ENCODE peak calls at places on chromosomes 13 and 19, in five cellular contexts. One of them, this sample, is unnamed.
A peak's percentile ranks its signal among the peaks of the same experiment; 100 is the strongest.

GRCh38 chr13:23679214-23679613 is 109.0 kb downstream of the TNFRSF19 start:
- DNase-seq in stomach: no peak
- DNase-seq in mammary epithelial cell: no peak
- DNase-seq in left ventricle myocardium inferior: no peak
- DNase-seq in PC-9: no peak
- DNase-seq in this sample: no peak

GRCh38 chr19:18304496-18305312 is 18.2 kb downstream of the LSM4 start:
- DNase-seq in stomach: peak; percentile 80
- DNase-seq in mammary epithelial cell: peak; percentile 48
- DNase-seq in left ventricle myocardium inferior: peak; percentile 89
- DNase-seq in PC-9: no peak
- DNase-seq in this sample: peak; percentile 90

GRCh38 chr13:20073775-20074174 is 87.1 kb downstream of the GJA3 start:
- DNase-seq in stomach: no peak
- DNase-seq in mammary epithelial cell: no peak
- DNase-seq in left ventricle myocardium inferior: no peak
- DNase-seq in PC-9: no peak
- DNase-seq in this sample: no peak

GRCh38 chr13:23610966-23611486 is 40.8 kb downstream of the TNFRSF19 start:
- DNase-seq in stomach: no peak
- DNase-seq in mammary epithelial cell: no peak
- DNase-seq in left ventricle myocardium inferior: no peak
- DNase-seq in PC-9: no peak
- DNase-seq in this sample: no peak

GRCh38 chr13:110293649-110294048 is 13.3 kb downstream of the COL4A1 start:
- DNase-seq in stomach: no peak
- DNase-seq in mammary epithelial cell: no peak
- DNase-seq in left ventricle myocardium inferior: no peak
- DNase-seq in PC-9: no peak
- DNase-seq in this sample: no peak

GRCh38 chr19:38265213-38265861 is 964 bp downstream of the SPINT2 start:
- DNase-seq in stomach: peak; percentile 63
- DNase-seq in mammary epithelial cell: peak; percentile 58
- DNase-seq in left ventricle myocardium inferior: no peak
- DNase-seq in PC-9: peak; percentile 80
- DNase-seq in this sample: no peak

GRCh38 chr19:39284032-39284431 is 12.2 kb upstream of the IFNL1 start:
- DNase-seq in stomach: no peak
- DNase-seq in mammary epithelial cell: no peak
- DNase-seq in left ventricle myocardium inferior: no peak
- DNase-seq in PC-9: no peak
- DNase-seq in this sample: no peak

GRCh38 chr13:97325738-97326137 is 103.6 kb downstream of the MBNL2 start:
- DNase-seq in stomach: no peak
- DNase-seq in mammary epithelial cell: peak; percentile 29
- DNase-seq in left ventricle myocardium inferior: no peak
- DNase-seq in PC-9: no peak
- DNase-seq in this sample: no peak

GRCh38 chr13:95956589-95957148 is 96.5 kb downstream of the UGGT2 start:
- DNase-seq in stomach: no peak
- DNase-seq in mammary epithelial cell: peak; percentile 47
- DNase-seq in left ventricle myocardium inferior: no peak
- DNase-seq in PC-9: no peak
- DNase-seq in this sample: no peak

GRCh38 chr19:17209126-17210036 is 5.8 kb upstream of the USE1 start:
- DNase-seq in stomach: peak; percentile 30
- DNase-seq in mammary epithelial cell: no peak
- DNase-seq in left ventricle myocardium inferior: no peak
- DNase-seq in PC-9: no peak
- DNase-seq in this sample: peak; percentile 96

GRCh38 chr19:1237027-1237659 is 662 bp downstream of the CBARP start:
- DNase-seq in stomach: no peak
- DNase-seq in mammary epithelial cell: no peak
- DNase-seq in left ventricle myocardium inferior: no peak
- DNase-seq in PC-9: no peak
- DNase-seq in this sample: no peak

GRCh38 chr19:21045028-21045427 is 24.6 kb downstream of the ZNF430 start:
- DNase-seq in stomach: no peak
- DNase-seq in mammary epithelial cell: no peak
- DNase-seq in left ventricle myocardium inferior: no peak
- DNase-seq in PC-9: no peak
- DNase-seq in this sample: no peak

GRCh38 chr19:38193445-38193844 is 30.6 kb downstream of the DPF1 start:
- DNase-seq in stomach: no peak
- DNase-seq in mammary epithelial cell: no peak
- DNase-seq in left ventricle myocardium inferior: no peak
- DNase-seq in PC-9: no peak
- DNase-seq in this sample: peak; percentile 83

GRCh38 chr19:19402656-19403372 is 2.7 kb upstream of the GATAD2A start:
- DNase-seq in stomach: no peak
- DNase-seq in mammary epithelial cell: no peak
- DNase-seq in left ventricle myocardium inferior: no peak
- DNase-seq in PC-9: no peak
- DNase-seq in this sample: no peak

GRCh38 chr19:54311486-54311885 is 1.5 kb downstream of the LILRA5 start:
- DNase-seq in stomach: no peak
- DNase-seq in mammary epithelial cell: no peak
- DNase-seq in left ventricle myocardium inferior: no peak
- DNase-seq in PC-9: no peak
- DNase-seq in this sample: no peak

GRCh38 chr19:39924952-39925351 is 9.5 kb downstream of the FCGBP start:
- DNase-seq in stomach: peak; percentile 8
- DNase-seq in mammary epithelial cell: no peak
- DNase-seq in left ventricle myocardium inferior: no peak
- DNase-seq in PC-9: no peak
- DNase-seq in this sample: no peak

GRCh38 chr13:106151056-106151699 is 384.3 kb downstream of the EFNB2 start:
- DNase-seq in stomach: no peak
- DNase-seq in mammary epithelial cell: peak; percentile 99
- DNase-seq in left ventricle myocardium inferior: no peak
- DNase-seq in PC-9: peak; percentile 99
- DNase-seq in this sample: no peak

GRCh38 chr13:96141032-96141431 is 51.1 kb downstream of the HS6ST3 start:
- DNase-seq in stomach: no peak
- DNase-seq in mammary epithelial cell: peak; percentile 16
- DNase-seq in left ventricle myocardium inferior: no peak
- DNase-seq in PC-9: peak; percentile 40
- DNase-seq in this sample: no peak

GRCh38 chr13:24147570-24147963 is 13.0 kb upstream of the SPATA13 start:
- DNase-seq in stomach: no peak
- DNase-seq in mammary epithelial cell: no peak
- DNase-seq in left ventricle myocardium inferior: no peak
- DNase-seq in PC-9: no peak
- DNase-seq in this sample: no peak

GRCh38 chr19:1901940-1902404 is 3.2 kb upstream of the ADAT3 start:
- DNase-seq in stomach: peak; percentile 32
- DNase-seq in mammary epithelial cell: no peak
- DNase-seq in left ventricle myocardium inferior: peak; percentile 39
- DNase-seq in PC-9: no peak
- DNase-seq in this sample: no peak

GRCh38 chr19:4669723-4670480 is at the start of gene MYDGF:
- DNase-seq in stomach: peak; percentile 94
- DNase-seq in mammary epithelial cell: peak; percentile 81
- DNase-seq in left ventricle myocardium inferior: peak; percentile 94
- DNase-seq in PC-9: peak; percentile 33
- DNase-seq in this sample: peak; percentile 98

GRCh38 chr19:13053761-13054604 is 48.7 kb downstream of the LYL1 start:
- DNase-seq in stomach: peak; percentile 89
- DNase-seq in mammary epithelial cell: peak; percentile 89
- DNase-seq in left ventricle myocardium inferior: peak; percentile 93
- DNase-seq in PC-9: peak; percentile 85
- DNase-seq in this sample: no peak

GRCh38 chr19:4803736-4804695 is 12.5 kb downstream of the FEM1A start:
- DNase-seq in stomach: peak; percentile 65
- DNase-seq in mammary epithelial cell: no peak
- DNase-seq in left ventricle myocardium inferior: no peak
- DNase-seq in PC-9: no peak
- DNase-seq in this sample: peak; percentile 84

GRCh38 chr19:15421136-15421535 is 2.3 kb upstream of the AKAP8L start:
- DNase-seq in stomach: no peak
- DNase-seq in mammary epithelial cell: no peak
- DNase-seq in left ventricle myocardium inferior: no peak
- DNase-seq in PC-9: no peak
- DNase-seq in this sample: no peak

GRCh38 chr19:289651-290538 is 1.3 kb downstream of the PLPP2 start:
- DNase-seq in stomach: peak; percentile 87
- DNase-seq in mammary epithelial cell: peak; percentile 89
- DNase-seq in left ventricle myocardium inferior: no peak
- DNase-seq in PC-9: peak; percentile 96
- DNase-seq in this sample: no peak

GRCh38 chr13:52695856-52696255 is 43.2 kb downstream of the SUGT1 start:
- DNase-seq in stomach: no peak
- DNase-seq in mammary epithelial cell: peak; percentile 66
- DNase-seq in left ventricle myocardium inferior: no peak
- DNase-seq in PC-9: no peak
- DNase-seq in this sample: no peak

GRCh38 chr13:27053902-27054595 is 117.6 kb downstream of the USP12 start:
- DNase-seq in stomach: no peak
- DNase-seq in mammary epithelial cell: peak; percentile 89
- DNase-seq in left ventricle myocardium inferior: no peak
- DNase-seq in PC-9: peak; percentile 95
- DNase-seq in this sample: no peak

GRCh38 chr13:59435024-59435423 is 728.7 kb downstream of the DIAPH3 start:
- DNase-seq in stomach: no peak
- DNase-seq in mammary epithelial cell: no peak
- DNase-seq in left ventricle myocardium inferior: no peak
- DNase-seq in PC-9: no peak
- DNase-seq in this sample: no peak
- TF ChIP-seq CTCF in stomach: no peak
- TF ChIP-seq CTCF in mammary epithelial cell: no peak
- TF ChIP-seq CTCF in left ventricle myocardium inferior: no peak
- TF ChIP-seq CTCF in PC-9: no peak
- TF ChIP-seq CTCF in this sample: no peak

GRCh38 chr13:98504371-98504963 is 72.4 kb downstream of the STK24 start:
- DNase-seq in stomach: no peak
- DNase-seq in mammary epithelial cell: no peak
- DNase-seq in left ventricle myocardium inferior: no peak
- DNase-seq in PC-9: no peak
- DNase-seq in this sample: no peak

GRCh38 chr13:98506343-98507059 is 70.4 kb downstream of the STK24 start:
- DNase-seq in stomach: no peak
- DNase-seq in mammary epithelial cell: no peak
- DNase-seq in left ventricle myocardium inferior: no peak
- DNase-seq in PC-9: no peak
- DNase-seq in this sample: no peak

GRCh38 chr13:98503175-98504028 is 73.5 kb downstream of the STK24 start:
- DNase-seq in stomach: no peak
- DNase-seq in mammary epithelial cell: no peak
- DNase-seq in left ventricle myocardium inferior: no peak
- DNase-seq in PC-9: no peak
- DNase-seq in this sample: no peak

GRCh38 chr13:98500963-98501421 is 75.9 kb downstream of the STK24 start:
- DNase-seq in stomach: no peak
- DNase-seq in mammary epithelial cell: no peak
- DNase-seq in left ventricle myocardium inferior: no peak
- DNase-seq in PC-9: no peak
- DNase-seq in this sample: no peak

DNA sequence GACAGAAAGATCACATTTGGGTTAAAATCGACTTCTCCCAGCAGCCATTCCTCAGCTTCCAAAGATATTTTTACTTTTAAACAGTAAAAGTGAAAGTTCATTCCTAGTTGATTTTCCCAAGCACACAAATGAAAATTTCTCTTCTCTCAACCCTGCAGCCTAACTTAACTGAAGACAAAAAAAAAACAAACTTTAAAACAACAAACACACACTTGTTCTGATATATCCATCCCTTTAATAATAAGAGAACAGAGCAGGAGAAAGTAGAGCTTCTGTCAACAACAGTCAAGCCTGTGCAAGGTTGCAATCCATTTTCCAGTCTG is 72.9 kb downstream of the STK24 start:
- DNase-seq in stomach: no peak
- DNase-seq in mammary epithelial cell: no peak
- DNase-seq in left ventricle myocardium inferior: no peak
- DNase-seq in PC-9: no peak
- DNase-seq in this sample: no peak
- H3K4me1 ChIP-seq in stomach: peaks cover 61% of the 10 kb centered on the region
- H3K4me1 ChIP-seq in mammary epithelial cell: peaks cover 30% of the 10 kb centered on the region
- H3K4me1 ChIP-seq in left ventricle myocardium inferior: peaks cover 90% of the 10 kb centered on the region
- H3K4me1 ChIP-seq in PC-9: peaks cover 37% of the 10 kb centered on the region
- H3K4me1 ChIP-seq in this sample: peaks cover 43% of the 10 kb centered on the region

GRCh38 chr13:42992585-42993122 is 613 bp upstream of the EPSTI1 start:
- DNase-seq in stomach: no peak
- DNase-seq in mammary epithelial cell: no peak
- DNase-seq in left ventricle myocardium inferior: no peak
- DNase-seq in PC-9: no peak
- DNase-seq in this sample: no peak
- H3K4me3 ChIP-seq in stomach: peak overlapping the region; percentile 77
- H3K4me3 ChIP-seq in mammary epithelial cell: peak overlapping the region; percentile 50
- H3K4me3 ChIP-seq in left ventricle myocardium inferior: peak overlapping the region; percentile 76
- H3K4me3 ChIP-seq in PC-9: no peak overlapping the region
- H3K4me3 ChIP-seq in this sample: no peak overlapping the region

DNA sequence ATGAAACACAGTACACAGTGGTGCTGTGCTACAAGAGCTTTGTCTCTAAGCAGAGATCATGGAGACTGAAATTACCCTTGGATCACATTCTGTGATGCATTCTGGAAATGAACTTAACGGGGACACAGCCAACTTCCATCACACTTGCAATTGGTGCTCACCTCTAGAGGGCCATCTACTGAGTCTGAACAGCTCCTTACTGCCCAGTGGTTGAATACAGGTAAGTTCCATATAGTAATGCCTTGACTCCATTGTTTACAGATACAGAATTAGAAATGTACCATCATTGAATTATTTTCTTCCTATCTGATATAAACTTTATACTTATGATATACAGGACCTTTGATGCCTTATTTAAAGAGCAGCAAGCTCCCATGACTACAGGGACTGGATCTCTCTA is 686.4 kb downstream of the PCDH9 start:
- DNase-seq in stomach: no peak
- DNase-seq in mammary epithelial cell: no peak
- DNase-seq in left ventricle myocardium inferior: no peak
- DNase-seq in PC-9: no peak
- DNase-seq in this sample: no peak
- TF ChIP-seq CTCF in stomach: no peak
- TF ChIP-seq CTCF in mammary epithelial cell: peak; percentile 39
- TF ChIP-seq CTCF in left ventricle myocardium inferior: no peak
- TF ChIP-seq CTCF in PC-9: no peak
- TF ChIP-seq CTCF in this sample: peak; percentile 44

DNA sequence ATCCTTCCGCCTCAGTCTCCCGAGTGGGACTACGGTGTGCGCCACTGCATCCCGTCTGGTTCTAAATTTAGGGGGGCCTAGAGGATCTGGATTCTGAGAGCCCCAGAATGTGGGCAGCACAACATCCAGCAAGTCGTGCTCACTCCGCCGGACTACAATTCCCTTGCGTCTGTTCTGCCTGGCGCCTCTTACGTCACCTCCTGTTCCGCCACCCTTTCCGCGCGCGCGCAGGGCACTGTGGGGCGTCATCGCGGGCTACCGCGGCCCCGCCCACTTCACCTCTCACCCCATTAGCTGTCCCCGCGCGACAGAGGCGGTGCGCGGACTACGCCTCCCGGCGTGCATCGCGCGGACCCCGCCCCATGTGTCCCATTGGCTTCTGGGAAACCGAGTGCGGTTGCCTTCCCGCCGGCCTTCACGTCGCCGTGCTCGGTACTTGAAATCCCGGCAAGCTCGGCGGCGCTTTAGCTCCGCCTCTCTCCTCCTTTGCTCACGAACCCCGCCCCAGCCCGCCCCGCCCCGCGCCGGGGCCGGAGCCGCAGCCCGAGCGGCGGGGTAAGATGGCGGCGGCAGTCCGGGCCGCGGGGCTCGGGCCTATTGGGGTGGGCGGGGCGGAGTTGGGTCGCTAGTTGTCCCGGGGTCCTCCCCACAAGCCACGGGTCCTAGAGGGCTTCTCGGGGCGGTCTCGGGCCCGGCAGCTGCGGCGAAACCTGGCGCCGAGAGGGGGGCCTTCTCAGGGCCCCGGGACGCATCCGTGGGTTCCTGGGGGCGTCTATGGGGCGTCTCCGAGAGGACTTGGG is at the start of gene SCAF1:
- DNase-seq in stomach: peak; percentile 100
- DNase-seq in mammary epithelial cell: peak; percentile 100
- DNase-seq in left ventricle myocardium inferior: peak; percentile 99
- DNase-seq in PC-9: peak; percentile 96
- DNase-seq in this sample: peak; percentile 99
- H3K4me1 ChIP-seq in stomach: peaks cover 68% of the 10 kb centered on the region
- H3K4me1 ChIP-seq in mammary epithelial cell: peaks cover 27% of the 10 kb centered on the region
- H3K4me1 ChIP-seq in left ventricle myocardium inferior: peaks cover 78% of the 10 kb centered on the region
- H3K4me1 ChIP-seq in PC-9: peaks cover 37% of the 10 kb centered on the region
- H3K4me1 ChIP-seq in this sample: peaks cover 8% of the 10 kb centered on the region

This sample was measured in BE2C.